ENCODE peak calls at places on chromosomes 4 and X, in four cellular contexts. N, B, I and H are unnamed samples.

GRCh38 chrX:30364229-30364628 is 55.0 kb upstream of the NR0B1 start:
- DNase-seq in N (no peak), B (no peak), I (no peak), H (no peak)

GRCh38 chr4:139866270-139866962 is 200.8 kb downstream of the MGST2 start:
- DNase-seq in N (no peak), B (no peak), I (no peak), H (no peak)

GRCh38 chr4:140081582-140082398 is 72.2 kb downstream of the MAML3 start:
- DNase-seq in N (no peak), B (no peak), I (no peak), H (no peak)

GRCh38 chrX:110277609-110278008 is 40.3 kb downstream of the AMMECR1 start:
- DNase-seq in N (no peak), B (no peak), I (no peak), H (no peak)

GRCh38 chr4:17072483-17072882 is 174.0 kb upstream of the LDB2 start:
- DNase-seq in N (peak), B (peak), I (no peak), H (no peak)

GRCh38 chr4:38073596-38074234 is 113.5 kb downstream of the PTTG2 start:
- DNase-seq in N (no peak), B (no peak), I (no peak), H (no peak)

GRCh38 chr4:107736924-107737448 is 17.0 kb upstream of the PAPSS1 start:
- DNase-seq in N (no peak), B (peak), I (peak), H (peak)

GRCh38 chr4:188971125-188971524 is 831.9 kb downstream of the TRIML1 start:
- DNase-seq in N (peak), B (peak), I (peak), H (no peak)

GRCh38 chr4:183905081-183905592 is at the start of gene STOX2:
- DNase-seq in N (peak), B (peak), I (no peak), H (peak)

GRCh38 chr4:124958812-124959211 is 246.3 kb upstream of the ANKRD50 start:
- DNase-seq in N (no peak), B (no peak), I (no peak), H (no peak)

GRCh38 chr4:144288011-144288903 is 147.7 kb upstream of the GYPA start:
- DNase-seq in N (peak), B (no peak), I (no peak), H (no peak)

GRCh38 chr4:617644-618330 is 7.6 kb upstream of the PDE6B start:
- DNase-seq in N (no peak), B (no peak), I (no peak), H (peak)

GRCh38 chr4:14177987-14178386 is 550.5 kb upstream of the BOD1L1 start:
- DNase-seq in N (no peak), B (no peak), I (peak), H (no peak)

GRCh38 chr4:108224628-108225053 is 55.9 kb upstream of the LEF1 start:
- DNase-seq in N (peak), B (peak), I (no peak), H (no peak)

GRCh38 chr4:74968456-74969164 is 35.7 kb downstream of the PARM1 start:
- DNase-seq in N (no peak), B (no peak), I (no peak), H (no peak)

GRCh38 chrX:140123446-140123845 is 158.1 kb upstream of the CXorf66 start:
- DNase-seq in N (no peak), B (no peak), I (no peak), H (no peak)

GRCh38 chr4:6338951-6339817 is 69.5 kb downstream of the WFS1 start:
- DNase-seq in N (no peak), B (no peak), I (no peak), H (no peak)

GRCh38 chr4:107689912-107690587 is 30.0 kb downstream of the PAPSS1 start:
- DNase-seq in N (peak), B (peak), I (no peak), H (peak)

GRCh38 chr4:92303621-92304027 is at the start of gene GRID2:
- DNase-seq in N (peak), B (peak), I (no peak), H (peak)

GRCh38 chr4:174281182-174281737 is 2.2 kb downstream of the FBXO8 start:
- DNase-seq in N (no peak), B (no peak), I (no peak), H (no peak)

GRCh38 chr4:54231419-54232150 is 2.5 kb downstream of the PDGFRA start:
- DNase-seq in N (peak), B (peak), I (no peak), H (peak)

GRCh38 chr4:17633600-17633999 is 19.2 kb downstream of the MED28 start:
- DNase-seq in N (no peak), B (no peak), I (no peak), H (peak)

GRCh38 chrX:84336646-84337045 is 148.6 kb upstream of the RPS6KA6 start:
- DNase-seq in N (peak), B (peak), I (no peak), H (no peak)

GRCh38 chr4:38623260-38623659 is 40.7 kb upstream of the KLF3 start:
- DNase-seq in N (no peak), B (no peak), I (no peak), H (no peak)

GRCh38 chr4:47485047-47485692 is at the start of gene ATP10D:
- DNase-seq in N (peak), B (peak), I (peak), H (peak)

GRCh38 chr4:30724217-30724616 is 4.0 kb downstream of the PCDH7 start:
- DNase-seq in N (no peak), B (no peak), I (no peak), H (no peak)

GRCh38 chrX:67545772-67546495 is 2.1 kb downstream of the AR start:
- DNase-seq in N (no peak), B (no peak), I (no peak), H (peak)

GRCh38 chr4:8708401-8709021 is 115.9 kb downstream of the CPZ start:
- DNase-seq in N (no peak), B (no peak), I (no peak), H (no peak)

GRCh38 chr4:72376901-72377300 is 192.1 kb downstream of the ADAMTS3 start:
- DNase-seq in N (no peak), B (no peak), I (no peak), H (no peak)

GRCh38 chrX:31845003-31845402 is 773.2 kb upstream of the FTHL17 start:
- DNase-seq in N (peak), B (no peak), I (no peak), H (no peak)

GRCh38 chr4:149441338-149441737 is 374.3 kb downstream of the IQCM start:
- DNase-seq in N (peak), B (peak), I (no peak), H (no peak)

GRCh38 chr4:80751200-80751599 is 279.3 kb upstream of the BMP3 start:
- DNase-seq in N (no peak), B (no peak), I (no peak), H (no peak)

GRCh38 chr4:172813359-172813923 is 355.2 kb upstream of the GALNT7 start:
- DNase-seq in N (peak), B (peak), I (no peak), H (no peak)

GRCh38 chr4:188992706-188993105 is 853.5 kb downstream of the TRIML1 start:
- DNase-seq in N (no peak), B (peak), I (no peak), H (peak)

GRCh38 chr4:141473026-141473540 is 163.3 kb upstream of the IL15 start:
- DNase-seq in N (no peak), B (no peak), I (no peak), H (no peak)

GRCh38 chr4:124903995-124904722 is 191.6 kb upstream of the ANKRD50 start:
- DNase-seq in N (peak), B (peak), I (no peak), H (peak)

GRCh38 chrX:16666541-16666940 is 16.6 kb downstream of the S100G start:
- DNase-seq in N (peak), B (peak), I (no peak), H (peak)

GRCh38 chrX:1595711-1596060 is 4.3 kb downstream of the AKAP17A start:
- DNase-seq in N (no peak), B (no peak), I (no peak), H (peak)

GRCh38 chrX:2336181-2336580 is 164.6 kb downstream of the DHRSX start:
- DNase-seq in N (no peak), B (no peak), I (no peak), H (no peak)

GRCh38 chrX:143768976-143769375 is 48.4 kb upstream of the SPANXN2 start:
- DNase-seq in N (no peak), B (no peak), I (no peak), H (no peak)

DNA sequence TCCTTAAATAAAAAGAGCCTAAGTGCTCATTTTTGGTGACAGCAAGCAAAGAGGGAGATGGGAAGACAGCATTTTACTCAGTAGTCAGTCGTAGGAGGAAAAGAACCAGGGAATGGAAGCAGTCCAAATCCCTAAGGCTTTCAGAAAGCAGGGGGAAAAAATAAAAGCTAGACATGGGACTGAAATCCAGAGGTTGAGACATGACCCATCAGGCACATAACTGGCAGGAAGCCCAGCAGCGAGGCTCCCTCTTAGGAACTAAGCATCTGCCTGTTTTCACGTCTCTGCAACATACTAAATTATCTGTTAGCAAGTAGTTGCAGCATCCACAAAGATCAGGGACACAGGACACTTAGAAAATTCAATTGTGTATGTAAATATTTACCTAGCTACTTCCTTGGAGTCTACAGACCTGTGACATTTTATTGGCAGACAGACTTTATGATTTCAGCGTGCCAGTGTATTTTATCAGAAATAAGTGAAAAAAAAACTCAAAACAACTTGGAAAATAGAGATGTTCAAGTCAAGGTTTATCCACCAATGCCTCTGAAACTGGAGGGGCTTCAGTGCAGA is 117.9 kb upstream of the EDNRA start:
- DNase-seq in N (no peak), B (peak), I (no peak), H (no peak)
- H3K4me2 ChIP-seq in N (peak), B (no peak), I (no peak), H (peak)

GRCh38 chr4:3729885-3730226 is 36.3 kb upstream of the ADRA2C start:
- DNase-seq in N (no peak), B (no peak), I (no peak), H (no peak)
- H3K4me2 ChIP-seq in N (no peak), B (no peak), I (no peak), H (no peak)

DNA sequence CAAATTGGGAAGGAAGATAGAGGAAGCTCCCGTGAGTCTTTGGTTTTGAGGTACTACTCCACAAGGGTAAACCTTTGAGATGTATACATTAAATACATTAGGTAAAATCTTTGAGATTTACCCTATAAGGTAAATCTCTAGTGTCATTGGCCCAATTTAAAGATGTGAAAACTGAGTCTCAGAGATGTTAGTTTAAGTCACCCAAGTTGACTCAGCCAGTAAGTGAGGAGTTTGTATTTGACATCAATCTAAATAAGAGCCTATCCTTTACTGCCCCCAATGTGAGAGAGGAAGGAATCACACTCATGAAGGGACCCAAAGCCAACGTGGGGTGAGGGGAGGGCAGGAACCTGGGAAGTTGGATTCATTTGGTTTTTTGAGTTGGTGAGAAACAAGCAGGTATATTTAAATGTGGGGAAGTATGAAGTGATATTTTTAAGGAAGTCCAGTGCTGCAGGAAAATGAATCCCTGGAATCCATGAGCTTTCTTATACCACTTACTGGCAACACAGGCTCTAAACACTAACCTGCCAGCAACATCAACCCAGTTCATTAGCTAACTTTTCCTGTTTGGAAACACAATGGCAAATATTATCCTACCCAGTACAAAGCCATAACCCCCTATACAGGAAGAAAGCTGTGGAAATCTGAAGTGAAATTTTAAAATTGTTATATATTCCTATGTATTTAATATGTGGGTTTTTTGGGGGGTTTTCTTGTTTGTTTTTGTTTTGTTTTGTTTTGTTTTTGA is 55.3 kb downstream of the PALLD start:
- DNase-seq in N (no peak), B (no peak), I (no peak), H (peak)
- H3K4me2 ChIP-seq in N (peak), B (no peak), I (no peak), H (peak)

DNA sequence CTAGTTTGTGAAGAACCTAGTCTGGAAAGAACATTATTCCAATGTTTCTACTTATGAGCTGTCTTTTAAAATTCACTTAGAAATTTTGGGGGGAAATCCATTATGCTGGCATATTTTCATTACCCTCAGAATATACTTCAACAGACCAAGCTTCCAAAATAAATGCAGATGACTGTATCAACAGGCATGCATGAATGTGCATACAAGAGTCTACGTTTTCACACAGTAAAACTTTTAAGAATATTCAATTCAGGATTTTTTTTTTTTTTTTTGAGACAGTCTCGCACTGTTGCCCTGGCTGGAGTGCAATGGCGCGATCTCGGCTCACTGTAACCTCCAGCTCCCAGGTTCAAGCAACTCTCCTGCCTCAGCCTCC is 49.7 kb downstream of the ABCG2 start:
- DNase-seq in N (peak), B (peak), I (no peak), H (no peak)
- H3K4me2 ChIP-seq in N (peak), B (peak), I (no peak), H (no peak)

GRCh38 chrX:12974217-12974796 is 603 bp upstream of the TMSB4X start:
- DNase-seq in N (peak), B (peak), I (peak), H (peak)

GRCh38 chrX:12975999-12976558 is 1.2 kb downstream of the TMSB4X start:
- DNase-seq in N (peak), B (peak), I (peak), H (peak)

GRCh38 chrX:12973561-12974216 is 1.2 kb upstream of the TMSB4X start:
- DNase-seq in N (no peak), B (no peak), I (peak), H (no peak)

GRCh38 chrX:12974797-12975669 is at the start of gene TMSB4X:
- DNase-seq in N (peak), B (peak), I (peak), H (peak)

GRCh38 chrX:12975670-12975965 is 708 bp downstream of the TMSB4X start:
- DNase-seq in N (no peak), B (no peak), I (no peak), H (no peak)
- H3K4me2 ChIP-seq in N (peak), B (no peak), I (peak), H (no peak)

DNA sequence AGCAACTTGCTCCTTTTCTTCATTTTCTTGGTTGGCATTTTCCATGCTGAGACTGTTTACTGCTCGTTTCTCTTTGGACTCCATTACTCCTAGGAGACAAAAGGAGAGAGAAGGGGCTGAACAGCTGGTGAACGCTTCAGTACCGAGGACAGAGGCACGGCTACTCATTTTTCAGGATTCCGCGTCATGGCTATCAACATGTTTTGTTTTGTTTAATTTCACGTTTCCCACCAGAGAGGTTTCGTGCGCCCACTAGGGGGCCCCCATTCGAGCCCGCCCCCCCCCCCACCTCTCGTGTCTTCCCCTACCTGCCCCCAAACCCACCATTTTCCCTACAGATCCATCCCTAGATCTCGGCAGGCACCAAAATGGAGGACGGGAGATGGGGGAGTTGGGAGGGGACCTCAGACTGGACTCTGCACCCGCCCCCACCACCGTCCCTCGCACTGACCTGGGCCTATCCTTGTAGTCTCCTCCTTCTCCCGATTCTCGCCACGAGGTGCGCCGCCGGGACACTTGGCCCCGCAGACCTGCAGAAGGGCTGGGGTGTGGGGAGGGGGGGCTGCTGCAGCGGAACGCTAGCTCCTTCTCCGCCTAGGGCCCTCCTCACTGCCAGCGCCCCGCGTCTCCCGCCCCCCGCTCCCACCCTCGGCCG is 653 bp downstream of the BEX1 start:
- DNase-seq in N (peak), B (peak), I (no peak), H (no peak)
- H3K4me2 ChIP-seq in N (peak), B (no peak), I (no peak), H (peak)

GRCh38 chr4:158728256-158728655 is 5.1 kb upstream of the PPID start:
- DNase-seq in N (no peak), B (no peak), I (no peak), H (no peak)
- H3K4me2 ChIP-seq in N (no peak), B (no peak), I (no peak), H (no peak)

GRCh38 chrX:48521353-48522243 is at the start of gene EBP:
- DNase-seq in N (peak), B (peak), I (peak), H (peak)

GRCh38 chrX:48520976-48521352 is 644 bp upstream of the EBP start:
- DNase-seq in N (no peak), B (no peak), I (peak), H (no peak)

GRCh38 chrX:48522291-48522690 is 683 bp downstream of the EBP start:
- DNase-seq in N (no peak), B (no peak), I (no peak), H (no peak)

GRCh38 chrX:48520455-48520854 is 1.2 kb upstream of the EBP start:
- DNase-seq in N (no peak), B (no peak), I (peak), H (peak)

DNA sequence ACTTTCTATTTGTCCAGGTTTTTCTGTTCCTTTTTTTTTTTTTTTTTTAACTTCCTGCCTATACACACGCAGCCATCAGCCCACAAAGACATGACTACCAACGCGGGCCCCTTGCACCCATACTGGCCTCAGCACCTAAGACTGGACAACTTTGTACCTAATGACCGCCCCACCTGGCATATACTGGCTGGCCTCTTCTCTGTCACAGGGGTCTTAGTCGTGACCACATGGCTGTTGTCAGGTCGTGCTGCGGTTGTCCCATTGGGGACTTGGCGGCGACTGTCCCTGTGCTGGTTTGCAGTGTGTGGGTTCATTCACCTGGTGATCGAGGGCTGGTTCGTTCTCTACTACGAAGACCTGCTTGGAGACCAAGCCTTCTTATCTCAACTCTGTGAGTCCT is 2.1 kb downstream of the EBP start:
- DNase-seq in N (no peak), B (no peak), I (no peak), H (no peak)
- H3K4me2 ChIP-seq in N (no peak), B (no peak), I (peak), H (no peak)